ENCODE peak calls at places on chromosomes 1 and 21, in four cellular contexts. J is tibial nerve, Q is endodermal cell, E is DND-41. I is an unnamed sample.

GRCh38 chr1:119541389-119541788 is 34.4 kb downstream of the HSD3B1 start:
- DNase-seq in E (no peak), J (no peak), Q (no peak), I (no peak)

GRCh38 chr1:207711285-207711684 is 40.6 kb upstream of the CD46 start:
- DNase-seq in E (no peak), J (no peak), Q (peak; percentile 72), I (no peak)

GRCh38 chr1:214476229-214476957 is 75.0 kb downstream of the PTPN14 start:
- DNase-seq in E (no peak), J (no peak), Q (peak; percentile 79), I (no peak)

GRCh38 chr1:8061210-8061609 is 35.1 kb upstream of the ERRFI1 start:
- DNase-seq in J (no peak), E (no peak), Q (no peak), I (no peak)

GRCh38 chr1:183315987-183316758 is 102.0 kb downstream of the NMNAT2 start:
- DNase-seq in J (no peak), Q (peak; percentile 47), E (no peak), I (no peak)

GRCh38 chr1:25927541-25928265 is 21.5 kb upstream of the STMN1 start:
- DNase-seq in J (no peak), E (no peak), Q (peak; percentile 75), I (no peak)

GRCh38 chr1:59985901-59986735 is 59.5 kb upstream of the CYP2J2 start:
- DNase-seq in E (no peak), Q (no peak), J (no peak), I (no peak)

GRCh38 chr21:45809421-45809820 is 165.9 kb downstream of the PCBP3 start:
- DNase-seq in E (no peak), J (no peak), Q (peak; percentile 28), I (no peak)

GRCh38 chr1:93810316-93810715 is 68.7 kb downstream of the DNTTIP2 start:
- DNase-seq in J (no peak), E (no peak), Q (peak; percentile 17), I (no peak)

GRCh38 chr1:41672173-41672572 is 187.7 kb upstream of the EDN2 start:
- DNase-seq in Q (no peak), E (no peak), J (no peak), I (no peak)

GRCh38 chr1:147245586-147246021 is 3.1 kb downstream of the CHD1L start:
- DNase-seq in E (no peak), J (no peak), Q (no peak), I (no peak)

GRCh38 chr1:101043776-101044175 is 18.2 kb upstream of the DPH5 start:
- DNase-seq in J (no peak), Q (no peak), E (no peak), I (no peak)

GRCh38 chr1:99818063-99818699 is 32.0 kb upstream of the AGL start:
- DNase-seq in E (no peak), Q (no peak), J (no peak), I (no peak)

GRCh38 chr1:227996187-227996950 is 10.4 kb upstream of the WNT3A start:
- DNase-seq in E (no peak), Q (no peak), J (no peak), I (no peak)

GRCh38 chr1:14910947-14911721 is 242.4 kb upstream of the TMEM51 start:
- DNase-seq in J (no peak), Q (no peak), E (no peak), I (no peak)

GRCh38 chr1:40391688-40392145 is 18.2 kb downstream of the SMAP2 start:
- DNase-seq in Q (no peak), E (no peak), J (no peak), I (no peak)

GRCh38 chr1:238664139-238664538 is 722.2 kb upstream of the CHRM3 start:
- DNase-seq in Q (no peak), E (no peak), J (no peak), I (no peak)

GRCh38 chr1:56686171-56686570 is 41.1 kb downstream of the PRKAA2 start:
- DNase-seq in J (no peak), Q (no peak), E (no peak), I (no peak)

GRCh38 chr1:201025571-201026002 is 2.1 kb upstream of the KIF21B start:
- DNase-seq in Q (peak; percentile 85), E (no peak), J (no peak), I (no peak)

GRCh38 chr1:225442156-225442555 is 14.3 kb upstream of the LBR start:
- DNase-seq in Q (no peak), E (no peak), J (no peak), I (no peak)

GRCh38 chr21:33259995-33260394 is 6.2 kb upstream of the IL10RB start:
- DNase-seq in E (no peak), Q (peak; percentile 19), J (no peak), I (no peak)

GRCh38 chr21:44455524-44456206 is 355 bp downstream of the LRRC3 start:
- DNase-seq in E (peak; percentile 50), Q (peak; percentile 78), J (no peak), I (no peak)

GRCh38 chr1:171433451-171433850 is 51.9 kb upstream of the PRRC2C start:
- DNase-seq in E (no peak), Q (no peak), J (no peak), I (no peak)

GRCh38 chr1:54051936-54052469 is 1.0 kb downstream of the TMEM59 start:
- DNase-seq in J (no peak), E (no peak), Q (no peak), I (no peak)

GRCh38 chr1:65260851-65261473 is 48.4 kb upstream of the DNAJC6 start:
- DNase-seq in E (no peak), J (no peak), Q (no peak), I (no peak)

GRCh38 chr1:114610546-114611245 is 29.3 kb upstream of the BCAS2 start:
- DNase-seq in J (no peak), Q (no peak), E (no peak), I (no peak)

GRCh38 chr1:244010599-244011211 is 40.4 kb upstream of the ZBTB18 start:
- DNase-seq in E (no peak), Q (no peak), J (no peak), I (no peak)

GRCh38 chr1:33402234-33402633 is 28.7 kb downstream of the PHC2 start:
- DNase-seq in Q (no peak), E (no peak), J (no peak), I (no peak)

GRCh38 chr1:44267438-44267837 is 54.2 kb downstream of the DMAP1 start:
- DNase-seq in J (no peak), E (no peak), Q (no peak), I (no peak)

GRCh38 chr1:13224480-13225060 is 1.4 kb downstream of the PRAMEF18 start:
- DNase-seq in Q (no peak), J (no peak), E (no peak), I (no peak)

DNA sequence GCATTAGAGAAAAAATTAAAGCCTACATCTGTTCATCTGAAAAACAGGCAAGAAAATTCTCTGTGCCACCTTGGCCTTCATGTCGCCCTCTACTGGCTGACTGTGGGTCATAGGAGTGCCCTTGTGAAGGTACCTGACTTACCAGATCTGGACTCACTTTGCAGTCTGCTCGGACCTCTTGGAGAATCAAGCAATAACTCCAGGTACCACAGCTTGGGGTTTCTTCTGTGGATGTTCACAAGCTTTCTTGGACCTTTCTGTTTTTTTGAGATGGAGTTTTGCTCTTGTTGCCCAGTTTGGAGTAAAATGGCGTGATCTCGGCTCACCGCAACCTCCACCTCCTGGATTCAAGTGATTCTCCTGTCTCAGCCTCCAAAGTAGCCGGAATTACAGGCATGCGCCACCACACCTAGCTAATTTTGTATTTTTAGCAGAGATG is 2.4 kb upstream of the PRAMEF18 start:
- DNase-seq in Q (peak; percentile 76), E (peak; percentile 49), J (no peak), I (no peak)
- H3K9me3 ChIP-seq in Q (peaks cover 66% of the 10 kb centered on the region), E (no peaks in the 10 kb centered on the region), J (no peaks in the 10 kb centered on the region), I (no peaks in the 10 kb centered on the region)

DNA sequence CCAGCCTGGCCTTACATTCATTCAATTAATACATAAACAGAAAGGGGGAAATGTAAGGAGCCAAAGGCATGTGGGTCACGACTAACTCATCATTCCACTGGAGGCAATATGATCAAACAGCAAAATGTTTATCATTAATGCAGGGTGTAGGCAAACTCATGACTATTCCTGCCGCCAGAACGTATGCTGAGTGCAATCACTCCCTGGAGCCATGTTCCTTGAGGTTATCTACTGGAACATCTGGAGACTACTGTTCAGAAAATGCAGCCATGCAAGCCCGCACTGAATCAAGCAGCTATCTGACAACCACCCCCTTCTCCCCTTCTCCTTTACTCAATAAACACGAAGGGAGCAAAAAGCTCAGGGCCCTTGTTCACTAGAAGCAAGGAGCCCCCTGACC is 267.6 kb downstream of the COL11A1 start:
- DNase-seq in J (no peak), E (no peak), Q (no peak), I (no peak)
- H3K9me3 ChIP-seq in J (no peaks in the 10 kb centered on the region), E (no peaks in the 10 kb centered on the region), Q (no peaks in the 10 kb centered on the region), I (no peaks in the 10 kb centered on the region)

DNA sequence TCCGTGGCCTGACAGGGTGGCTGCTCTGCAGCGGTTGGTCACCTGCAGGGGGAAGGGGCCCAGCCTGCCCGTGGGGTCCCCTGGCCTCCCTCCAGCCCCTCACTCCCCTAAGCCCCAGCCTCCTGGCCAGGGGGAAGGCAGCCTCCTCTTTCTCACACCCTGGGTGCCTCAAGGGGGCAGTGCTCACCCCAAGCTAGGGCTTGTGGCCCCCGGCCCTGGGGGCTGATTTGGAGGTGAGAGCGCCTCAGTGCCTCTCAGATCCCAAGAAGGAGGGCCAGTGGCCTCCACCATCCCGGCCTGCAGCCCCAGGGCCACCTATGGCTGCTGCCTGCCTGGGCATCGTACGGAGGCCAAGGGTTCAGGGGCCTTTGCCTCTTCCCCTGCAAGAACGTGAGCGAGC is 66.4 kb upstream of the TTC34 start:
- DNase-seq in Q (no peak), J (no peak), E (no peak), I (no peak)
- H3K9me3 ChIP-seq in Q (peaks cover 12% of the 10 kb centered on the region), J (peaks cover 11% of the 10 kb centered on the region), E (peaks cover 10% of the 10 kb centered on the region), I (peaks cover 2% of the 10 kb centered on the region)

GRCh38 chr1:13517193-13517812 is 3.5 kb upstream of the LRRC38 start:
- DNase-seq in E (no peak), Q (peak; percentile 90), J (no peak), I (no peak)
- H3K9me3 ChIP-seq in E (no peaks in the 10 kb centered on the region), Q (peaks cover 6% of the 10 kb centered on the region), J (no peaks in the 10 kb centered on the region), I (no peaks in the 10 kb centered on the region)

DNA sequence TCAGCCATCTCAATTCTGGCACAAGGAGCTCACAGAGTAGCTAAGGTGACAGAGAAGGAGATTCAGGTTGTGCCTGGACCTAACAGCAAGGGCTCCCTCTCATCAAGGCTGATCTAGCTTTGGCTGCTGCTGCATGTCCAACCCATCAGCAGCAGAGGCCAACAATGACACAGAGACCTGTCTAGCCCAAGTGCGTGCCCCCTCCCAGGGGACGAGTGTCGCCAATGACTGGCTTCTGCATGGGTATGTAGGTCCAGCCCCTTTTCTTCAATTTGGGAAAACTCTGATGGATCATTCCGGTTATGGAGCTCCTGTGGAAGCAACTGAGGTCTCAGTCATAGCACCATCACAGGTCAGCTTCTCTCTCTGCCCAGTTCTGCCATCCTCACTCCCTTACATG is 83.3 kb downstream of the KCNJ15 start:
- DNase-seq in E (no peak), Q (no peak), J (no peak), I (no peak)
- H3K9me3 ChIP-seq in E (no peaks in the 10 kb centered on the region), Q (no peaks in the 10 kb centered on the region), J (no peaks in the 10 kb centered on the region), I (no peaks in the 10 kb centered on the region)

I was measured in T-helper 17 cell.